ENCODE peak calls at places on chromosome 19, in seven cellular contexts. One of them, this sample, is unnamed.
A peak's percentile ranks its signal among the peaks of the same experiment; 100 is the strongest.

GRCh38 chr19:17811681-17812080 is 9.6 kb downstream of the INSL3 start:
- DNase-seq in CD4-positive, alpha-beta T cell: no peak
- DNase-seq in kidney epithelial cell: no peak
- DNase-seq in activated B cell treated with CpG ODN at 0.5 μM for 24 hours: no peak
- DNase-seq in breast epithelium: no peak
- DNase-seq in AG09319: no peak
- DNase-seq in AG04449: no peak
- DNase-seq in this sample: no peak

GRCh38 chr19:17830567-17831418 is 9.5 kb upstream of the INSL3 start:
- DNase-seq in CD4-positive, alpha-beta T cell: peak; percentile 44
- DNase-seq in kidney epithelial cell: peak; percentile 53
- DNase-seq in activated B cell treated with CpG ODN at 0.5 μM for 24 hours: no peak
- DNase-seq in breast epithelium: no peak
- DNase-seq in AG09319: no peak
- DNase-seq in AG04449: no peak
- DNase-seq in this sample: no peak

GRCh38 chr19:7494416-7495098 is 5.7 kb upstream of the PEX11G start:
- DNase-seq in CD4-positive, alpha-beta T cell: no peak
- DNase-seq in kidney epithelial cell: no peak
- DNase-seq in activated B cell treated with CpG ODN at 0.5 μM for 24 hours: no peak
- DNase-seq in breast epithelium: no peak
- DNase-seq in AG09319: no peak
- DNase-seq in AG04449: no peak
- DNase-seq in this sample: no peak

GRCh38 chr19:17348700-17349099 is 11.3 kb downstream of the GTPBP3 start:
- DNase-seq in CD4-positive, alpha-beta T cell: no peak
- DNase-seq in kidney epithelial cell: peak; percentile 26
- DNase-seq in activated B cell treated with CpG ODN at 0.5 μM for 24 hours: no peak
- DNase-seq in breast epithelium: no peak
- DNase-seq in AG09319: no peak
- DNase-seq in AG04449: no peak
- DNase-seq in this sample: peak; percentile 46

GRCh38 chr19:31113250-31113685 is 236.0 kb downstream of the TSHZ3 start:
- DNase-seq in CD4-positive, alpha-beta T cell: no peak
- DNase-seq in kidney epithelial cell: no peak
- DNase-seq in activated B cell treated with CpG ODN at 0.5 μM for 24 hours: no peak
- DNase-seq in breast epithelium: no peak
- DNase-seq in AG09319: no peak
- DNase-seq in AG04449: no peak
- DNase-seq in this sample: no peak

GRCh38 chr19:35513975-35514809 is 743 bp upstream of the DMKN start:
- DNase-seq in CD4-positive, alpha-beta T cell: no peak
- DNase-seq in kidney epithelial cell: no peak
- DNase-seq in activated B cell treated with CpG ODN at 0.5 μM for 24 hours: no peak
- DNase-seq in breast epithelium: no peak
- DNase-seq in AG09319: no peak
- DNase-seq in AG04449: no peak
- DNase-seq in this sample: no peak

GRCh38 chr19:38675611-38676010 is 28.2 kb downstream of the ACTN4 start:
- DNase-seq in CD4-positive, alpha-beta T cell: no peak
- DNase-seq in kidney epithelial cell: no peak
- DNase-seq in activated B cell treated with CpG ODN at 0.5 μM for 24 hours: no peak
- DNase-seq in breast epithelium: no peak
- DNase-seq in AG09319: no peak
- DNase-seq in AG04449: no peak
- DNase-seq in this sample: no peak

GRCh38 chr19:1833540-1833939 is 14.7 kb downstream of the REXO1 start:
- DNase-seq in CD4-positive, alpha-beta T cell: no peak
- DNase-seq in kidney epithelial cell: no peak
- DNase-seq in activated B cell treated with CpG ODN at 0.5 μM for 24 hours: no peak
- DNase-seq in breast epithelium: no peak
- DNase-seq in AG09319: no peak
- DNase-seq in AG04449: no peak
- DNase-seq in this sample: no peak

GRCh38 chr19:3075605-3076431 is 13.5 kb upstream of the TLE5 start:
- DNase-seq in CD4-positive, alpha-beta T cell: peak; percentile 72
- DNase-seq in kidney epithelial cell: no peak
- DNase-seq in activated B cell treated with CpG ODN at 0.5 μM for 24 hours: peak; percentile 79
- DNase-seq in breast epithelium: peak; percentile 68
- DNase-seq in AG09319: no peak
- DNase-seq in AG04449: no peak
- DNase-seq in this sample: no peak

GRCh38 chr19:51127755-51128154 is 3.0 kb downstream of the SIGLEC9 start:
- DNase-seq in CD4-positive, alpha-beta T cell: no peak
- DNase-seq in kidney epithelial cell: no peak
- DNase-seq in activated B cell treated with CpG ODN at 0.5 μM for 24 hours: no peak
- DNase-seq in breast epithelium: no peak
- DNase-seq in AG09319: no peak
- DNase-seq in AG04449: no peak
- DNase-seq in this sample: no peak

GRCh38 chr19:33681081-33681680 is 59.4 kb downstream of the CHST8 start:
- DNase-seq in CD4-positive, alpha-beta T cell: no peak
- DNase-seq in kidney epithelial cell: no peak
- DNase-seq in activated B cell treated with CpG ODN at 0.5 μM for 24 hours: no peak
- DNase-seq in breast epithelium: peak; percentile 9
- DNase-seq in AG09319: no peak
- DNase-seq in AG04449: no peak
- DNase-seq in this sample: no peak
- TF ChIP-seq CTCF in CD4-positive, alpha-beta T cell: no peak
- TF ChIP-seq CTCF in kidney epithelial cell: no peak
- TF ChIP-seq CTCF in activated B cell treated with CpG ODN at 0.5 μM for 24 hours: no peak
- TF ChIP-seq CTCF in breast epithelium: no peak
- TF ChIP-seq CTCF in AG09319: no peak
- TF ChIP-seq CTCF in AG04449: no peak
- TF ChIP-seq CTCF in this sample: no peak

GRCh38 chr19:13195678-13196077 is 45.5 kb downstream of the IER2 start:
- DNase-seq in CD4-positive, alpha-beta T cell: peak; percentile 49
- DNase-seq in kidney epithelial cell: no peak
- DNase-seq in activated B cell treated with CpG ODN at 0.5 μM for 24 hours: peak; percentile 57
- DNase-seq in breast epithelium: no peak
- DNase-seq in AG09319: no peak
- DNase-seq in AG04449: no peak
- DNase-seq in this sample: no peak
- TF ChIP-seq CTCF in CD4-positive, alpha-beta T cell: peak; percentile 59
- TF ChIP-seq CTCF in kidney epithelial cell: no peak
- TF ChIP-seq CTCF in activated B cell treated with CpG ODN at 0.5 μM for 24 hours: no peak
- TF ChIP-seq CTCF in breast epithelium: no peak
- TF ChIP-seq CTCF in AG09319: no peak
- TF ChIP-seq CTCF in AG04449: no peak
- TF ChIP-seq CTCF in this sample: no peak

GRCh38 chr19:10113964-10114650 is 2.6 kb downstream of the P2RY11 start:
- DNase-seq in CD4-positive, alpha-beta T cell: no peak
- DNase-seq in kidney epithelial cell: no peak
- DNase-seq in activated B cell treated with CpG ODN at 0.5 μM for 24 hours: no peak
- DNase-seq in breast epithelium: no peak
- DNase-seq in AG09319: no peak
- DNase-seq in AG04449: no peak
- DNase-seq in this sample: no peak
- TF ChIP-seq CTCF in CD4-positive, alpha-beta T cell: no peak
- TF ChIP-seq CTCF in kidney epithelial cell: no peak
- TF ChIP-seq CTCF in activated B cell treated with CpG ODN at 0.5 μM for 24 hours: no peak
- TF ChIP-seq CTCF in breast epithelium: no peak
- TF ChIP-seq CTCF in AG09319: no peak
- TF ChIP-seq CTCF in AG04449: no peak
- TF ChIP-seq CTCF in this sample: no peak

GRCh38 chr19:34254552-34255432 is at the start of gene GARRE1:
- DNase-seq in CD4-positive, alpha-beta T cell: peak; percentile 33
- DNase-seq in kidney epithelial cell: no peak
- DNase-seq in activated B cell treated with CpG ODN at 0.5 μM for 24 hours: peak; percentile 60
- DNase-seq in breast epithelium: no peak
- DNase-seq in AG09319: no peak
- DNase-seq in AG04449: no peak
- DNase-seq in this sample: no peak

GRCh38 chr19:34256835-34257558 is 2.6 kb downstream of the GARRE1 start:
- DNase-seq in CD4-positive, alpha-beta T cell: no peak
- DNase-seq in kidney epithelial cell: no peak
- DNase-seq in activated B cell treated with CpG ODN at 0.5 μM for 24 hours: no peak
- DNase-seq in breast epithelium: no peak
- DNase-seq in AG09319: no peak
- DNase-seq in AG04449: no peak
- DNase-seq in this sample: no peak

GRCh38 chr19:34257559-34257924 is 3.2 kb downstream of the GARRE1 start:
- DNase-seq in CD4-positive, alpha-beta T cell: no peak
- DNase-seq in kidney epithelial cell: no peak
- DNase-seq in activated B cell treated with CpG ODN at 0.5 μM for 24 hours: no peak
- DNase-seq in breast epithelium: no peak
- DNase-seq in AG09319: no peak
- DNase-seq in AG04449: no peak
- DNase-seq in this sample: no peak

GRCh38 chr19:34255546-34255945 is 1.2 kb downstream of the GARRE1 start:
- DNase-seq in CD4-positive, alpha-beta T cell: no peak
- DNase-seq in kidney epithelial cell: no peak
- DNase-seq in activated B cell treated with CpG ODN at 0.5 μM for 24 hours: no peak
- DNase-seq in breast epithelium: no peak
- DNase-seq in AG09319: no peak
- DNase-seq in AG04449: no peak
- DNase-seq in this sample: no peak

DNA sequence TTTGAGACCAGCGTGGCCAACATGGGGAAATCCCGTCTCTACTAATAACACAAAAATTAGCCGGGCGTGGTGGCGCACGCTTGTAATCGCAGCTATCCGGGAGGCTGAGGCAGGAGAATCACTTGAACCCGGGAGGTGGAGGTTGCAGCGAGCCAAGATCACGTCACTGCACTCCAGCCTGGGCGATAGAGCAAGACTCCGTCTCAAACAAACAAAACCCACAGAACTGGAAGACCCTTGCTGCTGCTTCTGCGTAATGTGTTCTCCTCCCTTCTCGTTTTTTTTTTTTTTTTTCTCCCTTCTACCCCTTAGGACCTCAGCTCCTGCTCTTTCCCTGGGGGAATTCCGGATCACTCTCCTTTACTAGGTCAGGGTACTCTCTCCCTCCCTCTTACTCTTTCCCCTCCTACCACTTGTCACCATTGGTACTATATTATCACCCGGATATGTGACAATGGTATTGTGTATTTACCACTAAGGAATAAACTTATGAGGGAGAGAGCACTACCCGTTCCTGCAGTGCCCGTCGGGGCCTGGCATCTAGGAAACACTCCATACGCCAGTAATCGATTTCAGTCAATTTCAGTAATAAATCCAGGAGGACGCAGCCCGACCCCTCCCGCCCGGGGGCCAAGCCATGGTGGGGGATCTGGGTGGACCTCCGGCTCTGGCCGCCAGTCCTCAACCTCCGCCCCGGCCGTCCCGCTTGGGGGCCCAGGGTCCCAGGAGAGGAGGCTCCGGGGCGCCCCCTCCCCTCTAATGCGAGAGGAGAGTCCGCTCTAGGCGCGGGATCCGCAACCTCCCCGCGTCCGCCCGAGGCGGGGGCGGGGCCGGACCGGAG is 423 bp upstream of the GARRE1 start:
- DNase-seq in CD4-positive, alpha-beta T cell: peak; percentile 86
- DNase-seq in kidney epithelial cell: no peak
- DNase-seq in activated B cell treated with CpG ODN at 0.5 μM for 24 hours: peak; percentile 90
- DNase-seq in breast epithelium: peak; percentile 77
- DNase-seq in AG09319: no peak
- DNase-seq in AG04449: no peak
- DNase-seq in this sample: no peak
- TF ChIP-seq CTCF in CD4-positive, alpha-beta T cell: no peak
- TF ChIP-seq CTCF in kidney epithelial cell: no peak
- TF ChIP-seq CTCF in activated B cell treated with CpG ODN at 0.5 μM for 24 hours: no peak
- TF ChIP-seq CTCF in breast epithelium: no peak
- TF ChIP-seq CTCF in AG09319: no peak
- TF ChIP-seq CTCF in AG04449: no peak
- TF ChIP-seq CTCF in this sample: no peak

This sample was measured in HFF-Myc.